ENCODE peak calls at places on chromosome X, in ten cellular contexts. V, C, A, E, P, O, M, L, Z and F are unnamed samples. For H3K36me3 and H3K27me3, the result is how much of the 10 kb centered on the place peaks cover.

GRCh38 chrX:152632445-152633097 is 5.1 kb upstream of the GABRQ start:
- DNase-seq in Z (peak), P (peak), M (peak), L (peak), C (no peak), O (peak), E (peak), V (no peak), A (peak), F (no peak)

GRCh38 chrX:155857561-155857960 is 23.6 kb upstream of the VAMP7 start:
- DNase-seq in M (peak), Z (no peak), O (no peak), E (no peak), A (peak), P (no peak), C (no peak), V (no peak), L (no peak), F (no peak)

GRCh38 chrX:87626996-87627395 is 109.4 kb downstream of the KLHL4 start:
- DNase-seq in M (no peak), E (no peak), A (no peak), V (no peak), L (no peak), C (no peak), O (no peak), Z (no peak), P (no peak), F (no peak)

GRCh38 chrX:44816369-44816768 is 27.5 kb upstream of the DUSP21 start:
- DNase-seq in Z (no peak), L (no peak), M (no peak), C (no peak), E (no peak), P (no peak), A (no peak), O (no peak), V (no peak), F (no peak)

GRCh38 chrX:139971394-139971749 is 6.1 kb upstream of the CXorf66 start:
- DNase-seq in A (no peak), Z (no peak), M (peak), O (no peak), V (no peak), L (no peak), P (no peak), E (no peak), C (no peak), F (no peak)

GRCh38 chrX:115713465-115713864 is 152.5 kb downstream of the PLS3 start:
- DNase-seq in L (no peak), Z (no peak), A (no peak), P (no peak), V (no peak), E (no peak), C (no peak), M (no peak), O (peak), F (no peak)

GRCh38 chrX:40086569-40087335 is 11.0 kb downstream of the BCOR start:
- DNase-seq in L (no peak), O (no peak), M (peak), Z (peak), A (no peak), V (no peak), P (no peak), E (no peak), C (no peak), F (peak)

GRCh38 chrX:45900751-45901150 is 644.5 kb downstream of the ZNF674 start:
- DNase-seq in P (no peak), E (no peak), V (no peak), Z (no peak), L (peak), A (no peak), C (no peak), M (no peak), O (no peak), F (no peak)

GRCh38 chrX:18898517-18898916 is 85.4 kb downstream of the PHKA2 start:
- DNase-seq in L (no peak), C (no peak), A (no peak), E (no peak), P (no peak), M (no peak), Z (no peak), V (no peak), O (no peak), F (no peak)

GRCh38 chrX:111124418-111124817 is 28.4 kb downstream of the PAK3 start:
- DNase-seq in V (no peak), O (no peak), E (no peak), A (no peak), C (no peak), L (no peak), M (no peak), Z (no peak), P (no peak), F (no peak)

DNA sequence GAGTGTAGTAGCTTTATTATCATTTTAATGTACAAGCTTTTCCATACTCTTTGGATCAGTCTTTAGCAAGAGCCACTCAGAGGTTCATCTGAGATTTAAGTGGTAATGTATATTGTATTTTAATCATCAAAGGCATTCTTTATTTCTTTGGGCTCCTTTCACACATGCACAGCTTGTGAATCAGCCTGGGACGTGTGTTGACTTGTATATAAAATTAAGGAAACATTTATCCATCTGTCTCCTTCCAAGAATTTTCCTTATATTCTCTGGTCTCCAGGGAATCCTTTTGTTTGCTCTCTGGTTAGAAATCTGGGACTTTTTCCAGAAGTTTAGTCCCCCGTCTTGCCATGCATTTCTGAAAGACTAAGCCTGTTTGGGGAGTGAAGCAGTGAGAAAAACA is 212.3 kb downstream of the DCAF12L2 start:
- DNase-seq in C (no peak), L (no peak), E (no peak), V (no peak), A (no peak), P (no peak), Z (no peak), M (no peak), O (no peak), F (no peak)
- H3K36me3 ChIP-seq in C (under half), L (under half), E (under half), V (under half), A (under half), P (under half), Z (under half), M (under half), O (under half), F (under half)

GRCh38 chrX:78105944-78106650 is 2.0 kb downstream of the PGK1 start:
- DNase-seq in M (no peak), P (no peak), Z (no peak), V (no peak), E (no peak), C (no peak), O (no peak), A (no peak), L (no peak), F (no peak)
- H3K4me3 ChIP-seq in M (peak), P (no peak), Z (no peak), V (peak), E (no peak), C (peak), O (peak), A (peak), L (peak), F (no peak)

GRCh38 chrX:72317139-72317538 is 11.4 kb upstream of the CITED1 start:
- DNase-seq in P (no peak), Z (no peak), E (no peak), C (no peak), A (no peak), L (no peak), M (no peak), V (no peak), O (no peak), F (no peak)
- H3K27me3 ChIP-seq in P (under half), Z (under half), E (under half), C (under half), A (under half), L (under half), M (under half), V (under half), O (under half), F (under half)

DNA sequence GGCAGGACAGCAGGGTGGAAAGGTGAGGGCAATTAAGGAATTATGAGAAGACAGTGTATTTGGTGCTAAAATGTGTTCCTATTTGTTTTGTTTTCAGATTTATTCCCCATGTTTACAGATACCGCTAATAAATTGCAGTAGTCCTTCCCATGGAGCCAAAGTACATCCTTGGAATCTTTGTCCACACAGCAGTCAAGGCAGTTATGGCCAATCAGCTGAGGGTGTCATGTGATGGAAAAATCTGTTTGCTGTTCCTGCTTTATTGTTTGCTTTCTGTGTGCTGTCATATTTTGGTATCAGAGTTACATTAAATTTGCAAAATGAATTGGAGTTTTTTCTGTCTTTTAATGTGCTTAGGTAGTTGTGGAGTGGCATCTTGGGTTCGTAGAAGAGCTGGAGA is 10.5 kb downstream of the TRO start:
- DNase-seq in E (no peak), L (no peak), M (no peak), Z (no peak), C (no peak), A (no peak), O (no peak), V (no peak), P (no peak), F (no peak)
- H3K36me3 ChIP-seq in E (under half), L (under half), M (half or more), Z (under half), C (under half), A (under half), O (under half), V (under half), P (under half), F (under half)

GRCh38 chrX:71911023-71911730 is 532 bp downstream of the NHSL2 start:
- DNase-seq in E (no peak), A (peak), O (no peak), L (no peak), V (no peak), P (peak), C (no peak), Z (peak), M (peak), F (peak)
- H3K4me3 ChIP-seq in E (peak), A (peak), O (no peak), L (peak), V (peak), P (peak), C (peak), Z (peak), M (peak), F (peak)